ENCODE peak calls at places on chromosomes 7 and 10, in five cellular contexts. W is fibroblast of the aortic adventitia, B is Panc1, X is IMR-90, F is AG04450. J is an unnamed sample.

GRCh38 chr10:125850766-125851731 is 27.7 kb downstream of the BCCIP start:
- DNase-seq in W (no peak), B (no peak), X (no peak), F (no peak), J (no peak)

GRCh38 chr10:113017375-113017774 is 67.3 kb downstream of the TCF7L2 start:
- DNase-seq in W (no peak), B (no peak), X (no peak), F (no peak), J (no peak)

GRCh38 chr7:40231796-40232195 is 97.0 kb downstream of the SUGCT start:
- DNase-seq in W (no peak), B (no peak), X (no peak), F (no peak), J (no peak)

GRCh38 chr10:11260136-11260535 is 242.5 kb downstream of the CELF2 start:
- DNase-seq in W (no peak), B (no peak), X (no peak), F (no peak), J (no peak)

GRCh38 chr10:7561216-7561893 is 105.4 kb downstream of the ITIH5 start:
- DNase-seq in W (peak; percentile 25), B (no peak), X (no peak), F (no peak), J (no peak)

GRCh38 chr10:71878327-71879034 is 27.4 kb upstream of the PSAP start:
- DNase-seq in W (no peak), B (no peak), X (no peak), F (no peak), J (no peak)

GRCh38 chr10:23344251-23344841 is at the start of gene C10orf67:
- DNase-seq in W (peak; percentile 20), B (no peak), X (peak; percentile 39), F (no peak), J (no peak)

GRCh38 chr10:13414855-13415254 is 66.8 kb upstream of the SEPHS1 start:
- DNase-seq in W (no peak), B (no peak), X (no peak), F (no peak), J (no peak)

GRCh38 chr10:31030216-31030615 is 1.4 kb downstream of the ZNF438 start:
- DNase-seq in W (peak; percentile 59), B (no peak), X (peak; percentile 16), F (no peak), J (no peak)

GRCh38 chr7:152862033-152862432 is 102.5 kb downstream of the ACTR3B start:
- DNase-seq in W (no peak), B (no peak), X (no peak), F (no peak), J (no peak)

GRCh38 chr7:75962607-75963382 is 31.6 kb downstream of the TMEM120A start:
- DNase-seq in W (peak; percentile 79), B (no peak), X (peak; percentile 85), F (peak; percentile 21), J (no peak)

GRCh38 chr7:97835296-97836138 is 36.7 kb downstream of the ASNS start:
- DNase-seq in W (peak; percentile 79), B (peak; percentile 60), X (peak; percentile 63), F (peak; percentile 29), J (peak; percentile 42)

GRCh38 chr7:77326131-77326530 is 90.0 kb downstream of the GSAP start:
- DNase-seq in W (no peak), B (no peak), X (peak; percentile 59), F (no peak), J (no peak)

GRCh38 chr7:1314908-1315450 is 82.3 kb downstream of the UNCX start:
- DNase-seq in W (no peak), B (no peak), X (no peak), F (no peak), J (no peak)

GRCh38 chr10:100506596-100507356 is 12.9 kb downstream of the SEC31B start:
- DNase-seq in W (peak; percentile 49), B (no peak), X (peak; percentile 86), F (no peak), J (no peak)

GRCh38 chr10:71547841-71548493 is 151.2 kb downstream of the CDH23 start:
- DNase-seq in W (peak; percentile 63), B (no peak), X (peak; percentile 15), F (no peak), J (no peak)

GRCh38 chr10:71666607-71667373 is 52.8 kb downstream of the C10orf105 start:
- DNase-seq in W (no peak), B (no peak), X (no peak), F (no peak), J (peak; percentile 13)

GRCh38 chr7:83468251-83468739 is 180.6 kb downstream of the SEMA3E start:
- DNase-seq in W (peak; percentile 98), B (peak; percentile 100), X (peak; percentile 99), F (peak; percentile 94), J (peak; percentile 44)

GRCh38 chr10:22320591-22321155 is at the start of gene BMI1:
- DNase-seq in W (peak; percentile 74), B (no peak), X (peak; percentile 70), F (peak; percentile 33), J (no peak)

GRCh38 chr7:79420464-79420863 is 33.0 kb downstream of the MAGI2 start:
- DNase-seq in W (peak; percentile 95), B (peak; percentile 89), X (peak; percentile 98), F (peak; percentile 85), J (no peak)

GRCh38 chr7:148747274-148747673 is 48.6 kb downstream of the CUL1 start:
- DNase-seq in W (no peak), B (no peak), X (no peak), F (no peak), J (peak; percentile 7)

GRCh38 chr10:28367865-28368541 is 65.1 kb upstream of the MPP7 start:
- DNase-seq in W (no peak), B (no peak), X (no peak), F (no peak), J (peak; percentile 54)

GRCh38 chr10:125684583-125684982 is 1.6 kb upstream of the TEX36 start:
- DNase-seq in W (no peak), B (no peak), X (no peak), F (no peak), J (no peak)

GRCh38 chr10:119281581-119282071 is 74.3 kb downstream of the GRK5 start:
- DNase-seq in W (peak; percentile 48), B (no peak), X (no peak), F (no peak), J (no peak)

GRCh38 chr7:73770002-73770859 is at the start of gene CLDN3:
- DNase-seq in W (no peak), B (no peak), X (no peak), F (no peak), J (no peak)

GRCh38 chr7:78260826-78261225 is 462.3 kb downstream of the PHTF2 start:
- DNase-seq in W (no peak), B (no peak), X (peak; percentile 44), F (no peak), J (no peak)

GRCh38 chr7:12728192-12728538 is 40.7 kb downstream of the ARL4A start:
- DNase-seq in W (peak; percentile 19), B (no peak), X (no peak), F (no peak), J (no peak)

GRCh38 chr7:92834661-92835139 is 1.7 kb downstream of the CDK6 start:
- DNase-seq in W (no peak), B (no peak), X (no peak), F (no peak), J (no peak)

DNA sequence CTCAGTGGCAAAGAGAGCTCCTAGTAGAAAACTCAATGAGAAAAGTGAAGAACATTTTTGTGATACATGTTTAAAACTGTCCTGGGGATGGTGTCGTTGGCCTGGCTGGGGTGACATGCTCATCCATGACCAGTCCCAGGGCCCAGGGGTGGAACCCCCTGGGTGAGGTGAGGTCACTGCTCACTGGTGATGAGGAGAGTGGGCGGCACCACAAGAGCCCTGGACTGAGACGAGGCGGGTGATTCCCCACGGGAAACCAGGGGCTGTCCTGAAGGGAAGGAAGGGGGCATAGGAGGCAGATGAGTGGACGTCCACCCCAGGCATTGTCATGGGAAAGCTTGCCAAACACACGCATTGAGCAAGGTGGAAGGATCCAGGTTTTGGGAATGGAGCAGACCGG is 54.6 kb downstream of the HTR5A start:
- DNase-seq in W (no peak), B (no peak), X (no peak), F (no peak), J (no peak)
- H3K4me3 ChIP-seq in W (no peak overlapping the region), B (no peak overlapping the region), X (no peak overlapping the region), F (no peak overlapping the region), J (no peak overlapping the region)

GRCh38 chr10:50367732-50368131 is 116.4 kb upstream of the ASAH2 start:
- DNase-seq in W (peak; percentile 63), B (no peak), X (peak; percentile 54), F (no peak), J (no peak)
- TF ChIP-seq CTCF in W (peak; percentile 48), B (peak; percentile 65), X (peak; percentile 46), F (peak; percentile 56), J (peak; percentile 23)

GRCh38 chr10:27359792-27360320 is 119.3 kb upstream of the ACBD5 start:
- DNase-seq in W (no peak), B (no peak), X (no peak), F (no peak), J (no peak)

GRCh38 chr10:27356738-27357137 is 116.1 kb upstream of the ACBD5 start:
- DNase-seq in W (no peak), B (no peak), X (no peak), F (no peak), J (no peak)

GRCh38 chr10:27360581-27361172 is 120.1 kb upstream of the ACBD5 start:
- DNase-seq in W (peak; percentile 69), B (peak; percentile 53), X (peak; percentile 58), F (peak; percentile 29), J (peak; percentile 67)

DNA sequence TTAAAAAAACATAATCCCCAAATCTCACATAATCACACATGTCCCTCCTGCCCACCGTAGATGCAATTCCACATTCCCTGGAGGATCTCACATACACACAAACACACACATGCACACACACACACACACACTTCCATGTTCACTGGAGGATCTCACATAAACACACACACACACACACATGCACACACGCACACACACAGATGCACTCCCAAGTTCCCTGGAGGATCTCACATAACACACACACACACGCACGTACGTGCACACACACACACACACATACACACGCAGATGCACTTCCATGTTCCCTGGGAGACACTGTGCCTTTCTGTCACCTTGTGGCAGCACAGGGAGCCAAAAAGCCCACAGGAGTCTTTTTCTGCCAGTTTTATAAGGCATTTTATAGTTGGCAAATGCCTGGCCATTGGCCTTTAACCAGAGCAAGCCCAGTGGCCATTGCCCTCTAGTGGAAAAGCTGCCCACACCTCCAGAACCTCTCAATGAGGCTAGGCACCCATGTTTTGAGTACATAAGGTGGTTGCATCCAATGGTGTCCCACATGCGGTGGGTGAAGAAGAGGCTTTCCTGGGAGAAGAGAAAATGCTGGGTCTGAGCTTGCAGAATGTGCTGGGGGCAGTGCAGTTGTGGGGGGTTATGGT is 115.4 kb upstream of the ACBD5 start:
- DNase-seq in W (no peak), B (no peak), X (no peak), F (no peak), J (no peak)
- H3K4me3 ChIP-seq in W (no peak overlapping the region), B (no peak overlapping the region), X (no peak overlapping the region), F (no peak overlapping the region), J (no peak overlapping the region)

DNA sequence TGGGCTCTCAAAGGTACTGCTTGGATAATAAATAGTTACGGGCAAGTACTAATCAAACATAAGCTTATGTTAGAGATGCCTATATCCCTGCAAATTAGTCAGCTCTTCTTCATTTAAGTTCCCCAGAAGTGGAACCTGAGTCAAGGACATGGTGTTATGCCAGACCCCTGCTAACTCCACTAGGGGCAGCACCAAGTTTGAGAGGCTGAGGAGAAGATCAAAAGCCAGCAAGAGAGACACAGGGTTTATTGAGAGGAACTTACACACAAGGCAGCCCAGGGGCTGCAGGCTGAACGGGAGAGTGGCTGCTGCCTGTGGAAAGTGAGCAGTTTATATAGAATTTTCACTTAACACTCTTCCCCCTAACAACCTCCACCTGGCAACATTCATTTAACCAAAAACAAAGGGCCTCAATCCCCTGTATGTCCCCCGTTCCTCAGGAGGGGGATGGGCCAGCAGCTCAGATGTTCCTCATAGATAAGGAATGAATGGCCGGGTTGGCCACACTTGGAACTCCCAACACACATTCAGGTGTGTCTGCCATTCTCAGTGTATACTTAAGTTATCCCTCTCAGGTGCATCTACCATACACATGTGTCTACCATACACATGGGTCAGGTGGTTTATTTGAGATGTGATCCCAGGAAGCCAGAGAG is 62.6 kb upstream of the GHITM start:
- DNase-seq in W (peak; percentile 36), B (no peak), X (peak; percentile 18), F (peak; percentile 1), J (no peak)
- TF ChIP-seq CTCF in W (peak; percentile 45), B (peak; percentile 36), X (peak; percentile 44), F (peak; percentile 56), J (peak; percentile 57)

J was measured in GM12864.